ENCODE peak calls at places on chromosome 19, in nine cellular contexts. G is mucosa of descending colon, V is kidney, W is body of pancreas, N is tibial artery, H is right atrium auricular region, K is heart right ventricle, I is WERI-Rb-1, X is HCT116. P is an unnamed sample.
A peak's percentile ranks its signal among the peaks of the same experiment; 100 is the strongest.

GRCh38 chr19:40542197-40542859 is 34.3 kb upstream of the SHKBP1 start:
- DNase-seq in G (peak; percentile 72), V (peak; percentile 94), W (peak; percentile 88), N (peak; percentile 48), H (no peak), K (peak; percentile 76), I (peak; percentile 96), X (no peak), P (peak; percentile 98)

GRCh38 chr19:16328824-16329482 is 4.3 kb downstream of the KLF2 start:
- DNase-seq in G (no peak), V (no peak), W (no peak), N (no peak), H (no peak), K (no peak), I (no peak), X (no peak), P (no peak)

GRCh38 chr19:44741841-44742352 is 6.6 kb upstream of the BCL3 start:
- DNase-seq in G (peak; percentile 98), V (peak; percentile 99), W (peak; percentile 100), N (peak; percentile 99), H (peak; percentile 99), K (peak; percentile 98), I (peak; percentile 95), X (peak; percentile 98), P (peak; percentile 100)

GRCh38 chr19:55305491-55305890 is 19.6 kb downstream of the TMEM150B start:
- DNase-seq in G (no peak), V (no peak), W (peak; percentile 36), N (peak; percentile 42), H (no peak), K (peak; percentile 40), I (peak; percentile 60), X (no peak), P (peak; percentile 57)

GRCh38 chr19:44757057-44757734 is 8.7 kb downstream of the BCL3 start:
- DNase-seq in G (no peak), V (peak; percentile 93), W (peak; percentile 71), N (peak; percentile 79), H (peak; percentile 72), K (peak; percentile 79), I (no peak), X (no peak), P (peak; percentile 55)

GRCh38 chr19:8367327-8368001 is 3.5 kb downstream of the ANGPTL4 start:
- DNase-seq in G (peak; percentile 83), V (peak; percentile 93), W (peak; percentile 99), N (peak; percentile 73), H (peak; percentile 95), K (peak; percentile 90), I (peak; percentile 28), X (no peak), P (peak; percentile 100)

GRCh38 chr19:12721656-12722565 is 1.8 kb downstream of the TNPO2 start:
- DNase-seq in G (peak; percentile 84), V (peak; percentile 90), W (peak; percentile 69), N (peak; percentile 68), H (no peak), K (peak; percentile 62), I (peak; percentile 80), X (no peak), P (peak; percentile 94)

GRCh38 chr19:37413243-37414084 is 42.6 kb downstream of the ZNF527 start:
- DNase-seq in G (no peak), V (no peak), W (no peak), N (no peak), H (no peak), K (no peak), I (no peak), X (no peak), P (no peak)

GRCh38 chr19:39251081-39251480 is 2.4 kb upstream of the IFNL4 start:
- DNase-seq in G (no peak), V (no peak), W (no peak), N (no peak), H (no peak), K (no peak), I (no peak), X (no peak), P (no peak)

GRCh38 chr19:39246951-39247669 is 1.5 kb downstream of the IFNL4 start:
- DNase-seq in G (peak; percentile 50), V (peak; percentile 78), W (peak; percentile 34), N (no peak), H (no peak), K (peak; percentile 16), I (no peak), X (no peak), P (peak; percentile 40)

GRCh38 chr19:39248806-39249205 is at the start of gene IFNL4:
- DNase-seq in G (no peak), V (no peak), W (no peak), N (no peak), H (no peak), K (no peak), I (no peak), X (no peak), P (no peak)

GRCh38 chr19:39252458-39252857 is 3.8 kb upstream of the IFNL4 start:
- DNase-seq in G (no peak), V (no peak), W (no peak), N (no peak), H (no peak), K (no peak), I (no peak), X (no peak), P (no peak)

GRCh38 chr19:39247701-39248664 is 673 bp downstream of the IFNL4 start:
- DNase-seq in G (no peak), V (peak; percentile 64), W (peak; percentile 24), N (no peak), H (no peak), K (no peak), I (no peak), X (no peak), P (peak; percentile 24)
- H3K4me3 ChIP-seq in G (no peak overlapping the region), V (no peak overlapping the region), W (no peak overlapping the region), N (no peak overlapping the region), H (no peak overlapping the region), K (no peak overlapping the region), I (no peak overlapping the region), X (no peak overlapping the region), P (no peak overlapping the region)

DNA sequence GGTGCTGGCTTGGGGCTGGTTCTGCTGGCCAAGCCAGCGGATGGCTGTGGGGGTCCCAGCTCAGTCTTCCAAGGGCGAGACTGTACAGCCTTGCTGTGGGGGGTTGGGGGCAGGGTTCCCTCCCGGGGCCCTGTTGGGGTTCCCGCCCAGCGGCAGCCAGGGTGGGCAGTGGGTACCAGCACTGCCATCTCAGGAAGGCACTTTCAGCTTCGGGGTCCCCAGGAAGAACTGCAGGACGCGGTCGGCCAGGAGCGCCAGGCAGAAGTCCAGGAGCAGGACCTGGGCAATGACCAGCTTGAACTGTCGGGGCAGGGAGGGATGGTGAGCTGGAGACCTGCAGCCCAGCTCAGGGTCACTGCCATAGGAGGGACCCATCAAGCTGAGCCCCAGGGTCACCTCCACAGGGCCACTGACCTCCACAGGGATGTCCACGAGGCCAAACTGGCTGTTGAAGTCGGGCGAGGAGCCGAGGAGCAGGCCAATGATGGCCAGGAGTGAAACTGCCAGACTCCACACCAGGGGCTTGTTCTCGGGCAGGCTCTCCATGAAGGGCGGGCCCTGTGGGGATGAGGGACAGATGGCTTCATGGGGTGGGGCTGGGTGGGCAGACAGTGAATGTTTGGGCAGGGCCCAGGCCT is 1.9 kb upstream of the GMIP start:
- DNase-seq in G (no peak), V (no peak), W (no peak), N (no peak), H (no peak), K (no peak), I (no peak), X (no peak), P (no peak)
- H3K36me3 ChIP-seq in G (no peaks in the 10 kb centered on the region), V (peaks cover 6% of the 10 kb centered on the region), W (peaks cover 26% of the 10 kb centered on the region), N (peaks cover 56% of the 10 kb centered on the region), H (peaks cover 50% of the 10 kb centered on the region), K (peaks cover 11% of the 10 kb centered on the region), I (peaks cover 50% of the 10 kb centered on the region), X (peaks cover 11% of the 10 kb centered on the region), P (peaks cover 30% of the 10 kb centered on the region)

DNA sequence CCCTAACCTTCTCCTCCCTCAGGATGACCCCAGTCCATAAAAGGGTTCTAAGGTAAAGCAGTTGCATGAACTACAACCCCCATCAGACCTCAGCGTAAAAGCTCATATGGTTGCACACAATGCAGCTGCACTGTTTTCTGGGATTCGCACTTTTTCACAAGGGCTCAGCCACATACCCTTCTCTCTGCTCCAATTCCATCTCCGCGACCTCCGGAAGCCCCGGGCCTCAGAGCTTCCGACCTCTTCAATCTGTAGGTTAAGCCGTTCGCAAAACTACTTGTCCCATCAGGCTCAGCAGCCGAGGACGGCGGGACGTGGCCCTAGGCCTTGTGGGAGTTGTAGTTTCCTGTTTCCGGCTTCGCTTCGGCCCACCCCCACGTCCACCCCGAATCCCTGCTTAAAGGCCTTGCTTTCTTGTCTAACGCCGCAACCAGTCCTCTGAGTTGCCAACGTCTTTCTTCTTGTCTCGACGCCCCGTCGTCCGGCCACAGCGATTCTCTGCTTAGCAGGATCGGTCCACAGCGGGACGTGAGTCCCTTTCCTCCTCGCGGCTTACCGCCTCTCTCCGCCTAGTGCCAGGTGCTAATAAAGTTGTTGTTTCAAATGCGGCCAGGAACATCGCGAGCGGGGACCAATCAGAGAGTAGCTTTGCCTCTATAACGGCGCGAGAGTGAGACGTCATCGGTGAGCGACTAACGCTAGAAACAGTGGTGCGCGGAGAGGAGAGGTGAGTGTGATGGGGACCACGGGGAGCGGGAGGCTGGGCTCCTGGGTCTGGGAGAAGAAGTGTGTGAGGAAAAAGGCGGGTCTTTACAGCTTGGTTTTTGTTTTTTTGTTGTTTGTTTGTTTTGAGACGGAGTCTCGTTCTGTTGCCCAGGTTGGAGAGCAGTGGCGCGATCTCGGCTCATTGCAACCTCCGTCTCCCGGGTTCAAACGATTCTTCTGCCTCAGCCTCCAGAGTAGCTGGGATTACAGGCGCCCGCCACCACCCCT is at the start of the genes PRPF31 and TFPT:
- DNase-seq in G (peak; percentile 96), V (peak; percentile 98), W (peak; percentile 96), N (peak; percentile 98), H (peak; percentile 99), K (peak; percentile 98), I (peak; percentile 95), X (peak; percentile 97), P (peak; percentile 100)
- TF ChIP-seq CTCF in G (no peak), V (peak; percentile 2), W (no peak), N (no peak), H (no peak), K (no peak), I (no peak), X (no peak), P (no peak)

GRCh38 chr19:30674656-30675055 is 302.5 kb downstream of the ZNF536 start:
- DNase-seq in G (no peak), V (no peak), W (no peak), N (no peak), H (no peak), K (no peak), I (no peak), X (no peak), P (no peak)

GRCh38 chr19:30670562-30671513 is 298.7 kb downstream of the ZNF536 start:
- DNase-seq in G (no peak), V (peak; percentile 65), W (no peak), N (no peak), H (no peak), K (no peak), I (no peak), X (no peak), P (no peak)

GRCh38 chr19:30673336-30673735 is 301.2 kb downstream of the ZNF536 start:
- DNase-seq in G (no peak), V (no peak), W (no peak), N (no peak), H (no peak), K (no peak), I (no peak), X (no peak), P (no peak)

GRCh38 chr19:30671622-30672051 is 299.5 kb downstream of the ZNF536 start:
- DNase-seq in G (no peak), V (peak; percentile 16), W (peak; percentile 39), N (no peak), H (no peak), K (peak; percentile 55), I (no peak), X (no peak), P (no peak)

DNA sequence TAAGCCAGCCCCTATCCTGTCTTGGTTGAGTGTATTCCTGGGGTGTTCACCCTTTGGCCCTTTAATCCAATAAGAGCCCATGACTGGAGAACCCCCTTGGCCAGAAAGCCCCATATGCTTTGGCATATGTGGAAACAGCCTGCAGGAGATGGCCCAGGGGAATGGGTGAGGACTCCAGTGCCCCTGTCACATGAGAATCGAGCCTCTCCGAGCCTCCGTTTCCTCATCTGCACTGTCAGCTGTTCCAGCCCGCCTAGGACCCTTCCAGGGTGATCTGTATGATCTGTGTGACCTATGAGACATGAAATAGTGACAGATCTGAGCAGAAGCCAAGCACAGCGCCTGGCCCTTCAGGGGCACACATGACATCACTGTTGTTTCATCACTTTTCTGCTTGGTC is 300.7 kb downstream of the ZNF536 start:
- DNase-seq in G (no peak), V (no peak), W (no peak), N (no peak), H (no peak), K (no peak), I (no peak), X (no peak), P (no peak)
- H3K4me3 ChIP-seq in G (no peak overlapping the region), V (no peak overlapping the region), W (no peak overlapping the region), N (no peak overlapping the region), H (no peak overlapping the region), K (no peak overlapping the region), I (no peak overlapping the region), X (no peak overlapping the region), P (no peak overlapping the region)